ENCODE peak calls at places on chromosomes 6 and 20, in four cellular contexts. D, G, H and J are unnamed samples.

GRCh38 chr20:49608752-49609670 is 41.1 kb upstream of the PTGIS start:
- DNase-seq in G (peak; percentile 90), H (peak; percentile 69), D (peak; percentile 75), J (peak; percentile 33)

GRCh38 chr6:90790696-90791095 is 203.8 kb upstream of the MAP3K7 start:
- DNase-seq in G (no peak), D (no peak), H (no peak), J (no peak)

GRCh38 chr6:38404900-38405556 is 234.7 kb downstream of the BTBD9 start:
- DNase-seq in D (peak; percentile 83), H (no peak), G (no peak), J (no peak)

GRCh38 chr6:18154507-18155272 is at the start of gene TPMT:
- DNase-seq in G (peak; percentile 98), D (no peak), H (peak; percentile 49), J (no peak)

GRCh38 chr20:63186528-63187316 is 29.2 kb downstream of the YTHDF1 start:
- DNase-seq in G (no peak), D (peak; percentile 27), H (no peak), J (peak; percentile 40)

GRCh38 chr6:1713016-1713600 is 103.4 kb downstream of the FOXC1 start:
- DNase-seq in G (no peak), D (no peak), H (no peak), J (no peak)

GRCh38 chr6:105196076-105196475 is 16.3 kb upstream of the POPDC3 start:
- DNase-seq in H (no peak), D (no peak), G (no peak), J (no peak)

GRCh38 chr6:36968266-36968977 is 13.9 kb downstream of the PI16 start:
- DNase-seq in D (no peak), H (no peak), G (no peak), J (no peak)

GRCh38 chr6:113394724-113395123 is 462.4 kb upstream of the MARCKS start:
- DNase-seq in H (no peak), D (no peak), G (no peak), J (no peak)

GRCh38 chr6:155959898-155960297 is 504.3 kb upstream of the NOX3 start:
- DNase-seq in D (peak; percentile 48), H (no peak), G (no peak), J (no peak)

GRCh38 chr6:109465772-109466171 is 10.2 kb upstream of the MICAL1 start:
- DNase-seq in G (no peak), H (no peak), D (no peak), J (no peak)

GRCh38 chr6:151391021-151391470 is 313 bp downstream of the ZBTB2 start:
- DNase-seq in G (no peak), D (peak; percentile 52), H (peak; percentile 88), J (no peak)

GRCh38 chr20:36249450-36249849 is 13.2 kb downstream of the AAR2 start:
- DNase-seq in D (no peak), G (no peak), H (no peak), J (no peak)

GRCh38 chr6:157759028-157759427 is 64.0 kb upstream of the SNX9 start:
- DNase-seq in H (no peak), G (no peak), D (no peak), J (no peak)

GRCh38 chr6:158589371-158589770 is 29.5 kb downstream of the TMEM181 start:
- DNase-seq in D (no peak), G (no peak), H (no peak), J (no peak)

GRCh38 chr6:75503291-75503690 is 9.7 kb upstream of the FILIP1 start:
- DNase-seq in G (no peak), D (no peak), H (no peak), J (no peak)

GRCh38 chr6:42383421-42384208 is 68.1 kb downstream of the TRERF1 start:
- DNase-seq in H (no peak), G (no peak), D (no peak), J (no peak)

GRCh38 chr20:49700411-49701185 is 13.1 kb downstream of the B4GALT5 start:
- DNase-seq in G (no peak), D (peak; percentile 69), H (peak; percentile 69), J (peak; percentile 71)

GRCh38 chr20:44858959-44859358 is 26.5 kb upstream of the YWHAB start:
- DNase-seq in H (peak; percentile 18), D (no peak), G (peak; percentile 41), J (no peak)

GRCh38 chr6:41697902-41698349 is 37.5 kb downstream of the TFEB start:
- DNase-seq in G (no peak), H (no peak), D (no peak), J (no peak)

GRCh38 chr6:118509009-118509617 is 39.0 kb upstream of the PLN start:
- DNase-seq in D (peak; percentile 26), G (no peak), H (peak; percentile 41), J (peak; percentile 35)

GRCh38 chr20:15699431-15700146 is 873.7 kb downstream of the KIF16B start:
- DNase-seq in D (no peak), G (peak; percentile 59), H (no peak), J (no peak)

GRCh38 chr6:106637051-106637717 is 7.8 kb downstream of the QRSL1 start:
- DNase-seq in D (no peak), G (no peak), H (no peak), J (no peak)

GRCh38 chr20:57866250-57867106 is 156.7 kb upstream of the PMEPA1 start:
- DNase-seq in G (peak; percentile 27), D (no peak), H (no peak), J (no peak)

GRCh38 chr6:131191590-131191989 is 56.3 kb downstream of the AKAP7 start:
- DNase-seq in D (no peak), H (no peak), G (no peak), J (no peak)

GRCh38 chr20:32971703-32972161 is 32.5 kb downstream of the SUN5 start:
- DNase-seq in H (no peak), G (peak; percentile 46), D (no peak), J (no peak)

GRCh38 chr6:128606611-128607010 is 86.2 kb upstream of the PTPRK start:
- DNase-seq in G (no peak), H (no peak), D (no peak), J (no peak)

GRCh38 chr6:68427630-68428029 is 207.5 kb upstream of the ADGRB3 start:
- DNase-seq in G (no peak), D (no peak), H (no peak), J (no peak)

GRCh38 chr6:43878823-43879495 is 108.9 kb downstream of the VEGFA start:
- DNase-seq in D (no peak), H (no peak), G (no peak), J (no peak)

GRCh38 chr6:118914598-118914997 is 20.4 kb downstream of the MCM9 start:
- DNase-seq in G (no peak), H (no peak), D (no peak), J (no peak)

GRCh38 chr20:53797085-53797484 is 203.4 kb upstream of the ZNF217 start:
- DNase-seq in D (no peak), G (no peak), H (no peak), J (no peak)

GRCh38 chr20:53793783-53794383 is 200.2 kb upstream of the ZNF217 start:
- DNase-seq in D (no peak), H (no peak), G (no peak), J (no peak)

GRCh38 chr20:53792946-53793536 is 199.4 kb upstream of the ZNF217 start:
- DNase-seq in G (no peak), D (no peak), H (no peak), J (no peak)

GRCh38 chr20:53794529-53795115 is 201.0 kb upstream of the ZNF217 start:
- DNase-seq in G (no peak), H (no peak), D (no peak), J (no peak)

GRCh38 chr20:53795170-53795569 is 201.5 kb upstream of the ZNF217 start:
- DNase-seq in D (no peak), H (no peak), G (no peak), J (no peak)
- TF ChIP-seq RAD21 in D (no peak), H (no peak), G (no peak), J (no peak)

GRCh38 chr20:20719411-20719810 is 7.0 kb upstream of the RALGAPA2 start:
- DNase-seq in H (peak; percentile 12), G (no peak), D (no peak), J (no peak)
- TF ChIP-seq FOSL1 in H (no peak), G (no peak), D (no peak), J (no peak)

GRCh38 chr6:16773376-16773775 is 12.1 kb upstream of the ATXN1 start:
- DNase-seq in G (no peak), H (no peak), D (no peak), J (no peak)

GRCh38 chr6:16774437-16774836 is 13.2 kb upstream of the ATXN1 start:
- DNase-seq in H (no peak), G (no peak), D (no peak), J (no peak)

GRCh38 chr6:16777794-16778193 is 16.5 kb upstream of the ATXN1 start:
- DNase-seq in D (no peak), G (no peak), H (no peak), J (no peak)

GRCh38 chr6:16778521-16778920 is 17.3 kb upstream of the ATXN1 start:
- DNase-seq in H (no peak), G (no peak), D (no peak), J (no peak)

GRCh38 chr6:16776394-16777017 is 15.2 kb upstream of the ATXN1 start:
- DNase-seq in H (no peak), D (no peak), G (no peak), J (no peak)
- TF ChIP-seq RAD21 in H (no peak), D (no peak), G (no peak), J (no peak)

GRCh38 chr6:121733216-121733615 is 297.8 kb downstream of the GJA1 start:
- DNase-seq in D (no peak), H (no peak), G (no peak), J (no peak)
- TF ChIP-seq FOSL1 in D (no peak), H (no peak), G (no peak), J (no peak)

GRCh38 chr6:147283460-147283859 is 79.2 kb downstream of the STXBP5 start:
- DNase-seq in H (no peak), D (no peak), G (no peak), J (no peak)
- TF ChIP-seq RAD21 in H (no peak), D (no peak), G (no peak), J (no peak)

GRCh38 chr20:5612476-5613291 is 137.5 kb upstream of the SHLD1 start:
- DNase-seq in G (no peak), H (no peak), D (no peak), J (no peak)
- TF ChIP-seq FOSL1 in G (no peak), H (no peak), D (no peak), J (no peak)

DNA sequence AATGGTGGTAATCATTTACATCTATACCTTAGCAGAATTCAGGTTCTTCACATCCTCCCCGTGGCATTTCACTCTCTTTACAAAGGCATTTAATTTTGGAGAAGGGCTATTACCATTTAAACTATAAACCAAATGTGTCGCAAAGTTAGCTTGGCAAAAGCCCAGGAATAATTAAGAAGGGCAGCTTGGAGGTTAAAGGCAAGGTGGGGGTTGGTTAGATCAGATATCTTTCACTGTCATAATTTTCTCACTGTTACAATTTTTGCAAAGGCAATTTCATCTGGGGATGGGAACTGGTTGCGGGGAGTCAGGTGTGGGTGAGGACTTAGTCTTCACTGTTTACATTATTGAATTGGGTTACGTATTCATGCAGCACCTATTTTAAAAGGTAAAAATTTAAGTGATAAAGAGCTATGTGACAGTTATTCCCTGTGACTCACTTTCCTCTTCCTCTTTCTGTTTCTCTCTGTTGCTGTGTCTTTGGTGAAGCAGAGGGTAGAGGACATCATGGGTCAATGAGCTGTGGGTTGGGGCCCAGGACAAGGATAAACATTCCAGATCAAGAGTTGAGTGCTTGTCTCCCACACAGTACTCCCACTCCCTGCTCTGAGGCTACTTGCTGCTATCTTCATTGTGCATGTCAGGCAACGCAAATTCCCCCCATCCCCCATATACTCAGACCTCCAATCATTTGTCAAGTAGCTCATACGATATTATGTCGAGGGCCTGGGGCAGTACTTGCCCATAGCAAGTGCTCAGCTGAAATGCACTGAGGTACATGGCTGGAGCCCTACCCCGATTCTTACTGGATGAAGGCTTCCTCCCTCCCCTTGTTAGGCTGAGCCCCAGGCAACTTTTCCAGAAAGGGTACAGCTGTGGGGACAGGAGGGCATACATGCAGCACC is 223.1 kb upstream of the MYLIP start:
- DNase-seq in D (no peak), G (no peak), H (peak; percentile 98), J (no peak)
- TF ChIP-seq RAD21 in D (no peak), G (no peak), H (peak; percentile 71), J (no peak)